ENCODE peak calls at places on chromosomes 7 and 10, in ten cellular contexts. D is foreskin fibroblast; U is cardiac fibroblast; P is fibroblast of mammary gland; O is fibroblast of pulmonary artery; G is endothelial cell; K is WTC11; Q is HCT116; E is CD4-positive, alpha-beta T cell; Y is mucosa of descending colon. N is an unnamed sample.

GRCh38 chr7:149872419-149873073 is 1.2 kb upstream of the ATP6V0E2 start:
- DNase-seq in D (peak; percentile 85), U (peak; percentile 80), P (peak; percentile 84), O (peak; percentile 76), G (peak; percentile 43), K (peak; percentile 49), Q (no peak), E (no peak), Y (peak; percentile 72), N (peak; percentile 59)

GRCh38 chr7:2108501-2109250 is 124.1 kb downstream of the MAD1L1 start:
- DNase-seq in D (no peak), U (no peak), P (no peak), O (no peak), G (no peak), K (no peak), Q (no peak), E (no peak), Y (no peak), N (peak; percentile 46)

GRCh38 chr10:8602821-8603220 is 548.3 kb downstream of the GATA3 start:
- DNase-seq in D (no peak), U (no peak), P (no peak), O (no peak), G (no peak), K (no peak), Q (no peak), E (no peak), Y (no peak), N (no peak)

GRCh38 chr7:128266891-128267839 is 26.1 kb downstream of the LEP start:
- DNase-seq in D (peak; percentile 34), U (peak; percentile 59), P (peak; percentile 59), O (peak; percentile 66), G (peak; percentile 11), K (peak; percentile 59), Q (no peak), E (no peak), Y (no peak), N (peak; percentile 18)

GRCh38 chr7:99393363-99394187 is 14.8 kb downstream of the PDAP1 start:
- DNase-seq in D (no peak), U (no peak), P (no peak), O (no peak), G (peak; percentile 38), K (peak; percentile 88), Q (no peak), E (no peak), Y (no peak), N (peak; percentile 67)

GRCh38 chr10:49029666-49030065 is 85.7 kb downstream of the VSTM4 start:
- DNase-seq in D (no peak), U (no peak), P (no peak), O (no peak), G (no peak), K (no peak), Q (no peak), E (no peak), Y (no peak), N (no peak)

GRCh38 chr10:71888623-71889387 is 37.8 kb upstream of the PSAP start:
- DNase-seq in D (peak; percentile 86), U (peak; percentile 79), P (peak; percentile 85), O (peak; percentile 85), G (peak; percentile 35), K (peak; percentile 56), Q (peak; percentile 35), E (peak; percentile 40), Y (peak; percentile 72), N (peak; percentile 48)

GRCh38 chr7:130793855-130794618 is 60.0 kb upstream of the KLF14 start:
- DNase-seq in D (peak; percentile 32), U (peak; percentile 41), P (peak; percentile 46), O (peak; percentile 22), G (no peak), K (no peak), Q (peak; percentile 21), E (no peak), Y (no peak), N (no peak)

GRCh38 chr10:50567384-50567783 is 56.4 kb downstream of the SGMS1 start:
- DNase-seq in D (no peak), U (no peak), P (no peak), O (no peak), G (no peak), K (no peak), Q (no peak), E (no peak), Y (no peak), N (no peak)

GRCh38 chr10:23886355-23886754 is 322.6 kb upstream of the KIAA1217 start:
- DNase-seq in D (no peak), U (no peak), P (no peak), O (no peak), G (peak; percentile 5), K (peak; percentile 22), Q (no peak), E (no peak), Y (no peak), N (peak; percentile 8)

GRCh38 chr7:90605055-90605454 is 8.9 kb downstream of the CDK14 start:
- DNase-seq in D (no peak), U (no peak), P (no peak), O (no peak), G (no peak), K (no peak), Q (no peak), E (no peak), Y (no peak), N (no peak)

GRCh38 chr7:64882341-64883112 is 20.5 kb upstream of the ZNF273 start:
- DNase-seq in D (no peak), U (peak; percentile 48), P (peak; percentile 44), O (peak; percentile 30), G (peak; percentile 29), K (no peak), Q (no peak), E (no peak), Y (peak; percentile 50), N (no peak)

GRCh38 chr7:112138453-112138852 is 67.7 kb downstream of the DOCK4 start:
- DNase-seq in D (no peak), U (no peak), P (no peak), O (no peak), G (no peak), K (no peak), Q (no peak), E (no peak), Y (no peak), N (no peak)

GRCh38 chr7:140416560-140416959 is 12.7 kb downstream of the RAB19 start:
- DNase-seq in D (no peak), U (no peak), P (no peak), O (no peak), G (no peak), K (no peak), Q (no peak), E (no peak), Y (peak; percentile 67), N (no peak)

GRCh38 chr10:6843477-6843876 is 263.4 kb upstream of the PRKCQ start:
- DNase-seq in D (no peak), U (no peak), P (peak; percentile 11), O (peak; percentile 2), G (no peak), K (no peak), Q (no peak), E (no peak), Y (no peak), N (no peak)

GRCh38 chr10:79112898-79113431 is 44.2 kb downstream of the ZMIZ1 start:
- DNase-seq in D (peak; percentile 78), U (peak; percentile 82), P (peak; percentile 90), O (peak; percentile 63), G (no peak), K (no peak), Q (no peak), E (no peak), Y (no peak), N (no peak)

GRCh38 chr7:103094102-103094501 is 19.2 kb downstream of the ARMC10 start:
- DNase-seq in D (no peak), U (peak; percentile 17), P (peak; percentile 11), O (peak; percentile 14), G (no peak), K (no peak), Q (no peak), E (no peak), Y (no peak), N (no peak)
- TF ChIP-seq CTCF in D (no peak), U (peak; percentile 1), P (peak; percentile 5), O (no peak), G (no peak), K (no peak), Q (no peak), E (no peak), Y (no peak), N (peak; percentile 48)

DNA sequence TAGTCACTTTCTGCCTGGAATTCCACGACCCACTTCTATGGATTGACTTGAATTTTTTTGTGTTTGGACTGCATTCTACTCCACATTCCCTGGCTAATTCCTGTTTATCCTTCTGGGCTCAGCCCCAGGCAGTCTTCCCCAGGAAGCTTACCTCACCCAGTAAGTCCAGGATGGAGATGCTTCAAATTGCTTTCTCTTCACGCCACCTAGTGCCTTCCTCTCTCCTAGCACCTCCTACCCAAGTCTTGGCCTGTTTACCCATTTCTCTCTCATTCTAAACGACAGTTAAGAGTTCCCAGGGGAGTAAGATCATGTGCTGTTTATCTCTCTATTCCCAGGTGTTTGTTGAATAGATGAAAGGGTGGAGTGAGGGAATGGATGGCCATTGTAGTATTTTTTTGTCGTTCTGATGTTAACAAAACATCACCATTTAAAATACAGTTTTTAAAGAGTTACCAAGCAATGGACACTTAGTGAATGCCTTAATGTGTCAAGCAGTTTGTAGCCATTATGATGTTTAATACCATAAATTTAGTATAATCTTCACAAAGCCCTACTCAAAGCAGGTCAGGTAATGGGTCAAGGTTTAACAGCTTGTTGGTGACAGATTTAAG is 45.5 kb upstream of the TARP start:
- DNase-seq in D (peak; percentile 42), U (peak; percentile 83), P (peak; percentile 79), O (peak; percentile 86), G (peak; percentile 54), K (peak; percentile 49), Q (peak; percentile 40), E (no peak), Y (no peak), N (no peak)
- TF ChIP-seq CTCF in D (peak; percentile 77), U (peak; percentile 76), P (peak; percentile 77), O (peak; percentile 92), G (peak; percentile 26), K (no peak), Q (peak; percentile 50), E (peak; percentile 43), Y (peak; percentile 17), N (peak; percentile 59)

GRCh38 chr7:46586406-46586805 is 665.3 kb upstream of the IGFBP3 start:
- DNase-seq in D (peak; percentile 55), U (peak; percentile 38), P (no peak), O (peak; percentile 64), G (no peak), K (no peak), Q (no peak), E (no peak), Y (no peak), N (no peak)
- TF ChIP-seq CTCF in D (no peak), U (no peak), P (no peak), O (no peak), G (no peak), K (no peak), Q (no peak), E (no peak), Y (no peak), N (no peak)

DNA sequence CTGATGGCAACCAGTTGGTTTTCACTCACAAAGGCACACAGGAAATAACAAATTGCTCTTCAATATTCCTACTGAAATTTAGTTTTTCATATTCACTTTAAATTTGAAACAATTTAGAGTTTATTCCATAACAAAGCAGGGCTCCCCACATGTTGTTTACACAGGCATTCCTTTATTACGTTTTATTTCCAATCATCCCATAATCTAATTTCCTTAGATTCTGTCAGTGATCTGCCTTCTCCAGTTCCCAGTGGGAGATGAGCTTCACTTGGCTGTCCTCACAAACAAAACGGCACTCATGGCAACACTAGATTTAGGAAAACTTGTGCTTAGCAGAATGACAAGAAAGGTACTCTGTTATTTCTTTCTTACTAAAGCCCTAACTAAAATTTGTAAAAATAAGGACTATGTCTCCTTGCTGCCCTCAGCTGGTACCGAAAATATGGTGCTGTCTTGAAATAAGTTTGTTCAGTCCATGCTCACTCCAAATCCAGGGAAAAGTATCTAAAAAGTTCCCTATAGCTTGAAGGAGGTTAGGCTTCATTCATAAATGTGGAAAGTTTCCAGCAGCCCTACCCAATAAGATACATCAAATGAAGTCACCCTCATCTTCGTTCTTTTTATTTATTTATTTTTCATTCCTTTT is 23.0 kb downstream of the PHYH start:
- DNase-seq in D (peak; percentile 18), U (peak; percentile 30), P (peak; percentile 28), O (peak; percentile 50), G (no peak), K (no peak), Q (no peak), E (no peak), Y (no peak), N (no peak)
- TF ChIP-seq CTCF in D (peak; percentile 18), U (peak; percentile 24), P (peak; percentile 21), O (peak; percentile 34), G (no peak), K (no peak), Q (peak; percentile 15), E (no peak), Y (no peak), N (no peak)

N was measured in neural crest cell.